ENCODE peak calls at places on chromosomes 12 and 14, in four cellular contexts. W, D, S and T are unnamed samples.

GRCh38 chr14:64478634-64479250 is 13.4 kb downstream of the AKAP5 start:
- DNase-seq in D (peak; percentile 29), W (no peak), S (peak; percentile 47), T (no peak)

GRCh38 chr14:21521526-21521925 is 4.6 kb downstream of the SALL2 start:
- DNase-seq in W (no peak), S (no peak), D (peak; percentile 83), T (peak; percentile 31)

GRCh38 chr14:91113829-91114078 is at the start of gene DGLUCY:
- DNase-seq in S (no peak), W (peak; percentile 86), D (peak; percentile 93), T (peak; percentile 48)

GRCh38 chr12:73361156-73361866 is 1089.1 kb downstream of the TRHDE start:
- DNase-seq in S (no peak), D (no peak), W (no peak), T (no peak)

GRCh38 chr14:99735189-99736135 is 51.4 kb downstream of the CYP46A1 start:
- DNase-seq in W (peak; percentile 9), S (no peak), D (no peak), T (no peak)

GRCh38 chr14:67424539-67424938 is 12.6 kb upstream of the PLEK2 start:
- DNase-seq in W (no peak), D (no peak), S (no peak), T (no peak)

GRCh38 chr12:52655251-52655650 is 3.2 kb upstream of the KRT2 start:
- DNase-seq in W (no peak), D (no peak), S (no peak), T (no peak)

GRCh38 chr12:132559652-132560420 is 50.5 kb downstream of the LRCOL1 start:
- DNase-seq in D (peak; percentile 65), S (peak; percentile 25), W (peak; percentile 38), T (no peak)

GRCh38 chr14:88185843-88186242 is 137.2 kb downstream of the KCNK10 start:
- DNase-seq in W (no peak), D (no peak), S (no peak), T (no peak)

GRCh38 chr14:105865266-105865903 is 339.0 kb downstream of the TMEM121 start:
- DNase-seq in D (no peak), S (no peak), W (peak; percentile 12), T (no peak)

GRCh38 chr12:95857151-95857550 is 1.6 kb upstream of the SNRPF start:
- DNase-seq in W (no peak), S (no peak), D (no peak), T (no peak)

GRCh38 chr14:24847568-24847967 is 202.4 kb downstream of the STXBP6 start:
- DNase-seq in D (peak; percentile 49), W (no peak), S (no peak), T (no peak)

GRCh38 chr14:92513966-92514843 is 624 bp downstream of the RIN3 start:
- DNase-seq in W (no peak), D (peak; percentile 60), S (peak; percentile 28), T (no peak)
- H3K4me3 ChIP-seq in W (peak overlapping the region; percentile 89), D (peak overlapping the region; percentile 84), S (peak overlapping the region; percentile 68), T (peak overlapping the region; percentile 69)

GRCh38 chr12:120092531-120093335 is 23.8 kb downstream of the RAB35 start:
- DNase-seq in D (no peak), W (no peak), S (no peak), T (no peak)

GRCh38 chr12:120094485-120094884 is 22.1 kb downstream of the RAB35 start:
- DNase-seq in W (no peak), S (no peak), D (no peak), T (no peak)

GRCh38 chr12:120093336-120093591 is 23.3 kb downstream of the RAB35 start:
- DNase-seq in D (no peak), S (no peak), W (no peak), T (no peak)

GRCh38 chr12:120095356-120096135 is 21.0 kb downstream of the RAB35 start:
- DNase-seq in W (no peak), S (no peak), D (no peak), T (no peak)

DNA sequence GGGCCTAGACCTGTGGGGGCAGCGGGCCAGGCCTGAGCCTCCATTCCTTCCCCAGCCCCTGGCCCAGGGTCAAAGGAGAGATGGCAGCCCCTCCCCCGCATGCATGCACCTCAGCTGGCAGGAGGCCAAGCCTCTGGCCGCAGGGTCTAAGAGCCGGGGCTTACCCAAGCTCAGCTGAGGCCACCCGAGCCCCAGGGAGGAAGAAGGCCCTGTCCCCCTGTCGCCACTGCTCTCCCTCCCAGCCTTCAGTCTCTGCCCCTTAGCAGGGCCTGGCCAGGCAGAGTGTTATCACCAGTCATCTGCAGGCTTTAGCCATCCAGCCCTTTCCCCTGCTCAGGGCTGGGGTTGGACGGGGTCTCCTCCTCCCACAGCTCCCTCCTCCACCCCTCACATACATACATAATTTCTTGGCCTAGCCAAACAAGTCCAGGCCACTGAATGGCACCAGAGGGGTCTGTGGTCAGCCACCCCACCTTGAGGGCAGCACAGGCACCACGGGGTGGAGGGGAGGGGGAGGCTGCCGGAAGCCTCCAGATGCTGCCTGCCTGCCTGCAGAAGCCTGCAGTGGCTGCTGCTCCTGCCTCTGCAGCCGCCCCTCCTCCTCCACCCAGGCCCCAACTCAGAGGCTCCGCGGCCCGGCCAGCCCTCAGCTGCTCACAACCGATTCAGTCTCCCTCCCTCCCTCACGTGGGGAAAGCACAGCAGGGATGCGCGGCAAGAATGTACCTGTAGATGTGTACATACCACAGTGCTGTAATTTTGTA is 22.8 kb downstream of the RAB35 start:
- DNase-seq in D (no peak), S (no peak), W (no peak), T (no peak)
- H3K4me3 ChIP-seq in D (no peak overlapping the region), S (no peak overlapping the region), W (no peak overlapping the region), T (no peak overlapping the region)

DNA sequence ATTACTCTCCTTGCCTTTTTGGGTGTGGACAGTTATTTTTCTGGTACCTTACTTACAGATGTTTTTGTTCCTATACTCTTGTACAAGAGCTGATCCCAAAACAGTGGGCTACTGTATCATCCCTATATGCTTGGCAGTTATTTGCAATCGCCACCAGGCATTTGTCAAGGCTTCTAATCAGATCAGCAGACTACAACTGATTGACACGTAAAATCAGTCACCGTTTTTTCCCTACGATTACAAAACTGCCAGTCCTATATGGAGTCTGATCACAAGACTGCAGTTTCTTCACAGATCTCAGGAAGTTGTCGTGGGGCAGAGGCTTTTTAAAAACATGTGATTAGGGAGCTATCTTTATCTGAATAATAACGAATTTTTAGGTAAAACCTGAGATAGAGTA is 1.3 kb downstream of the LYSET start:
- DNase-seq in S (no peak), W (no peak), D (no peak), T (no peak)
- H3K4me3 ChIP-seq in S (no peak overlapping the region), W (peak overlapping the region; percentile 91), D (no peak overlapping the region), T (no peak overlapping the region)

DNA sequence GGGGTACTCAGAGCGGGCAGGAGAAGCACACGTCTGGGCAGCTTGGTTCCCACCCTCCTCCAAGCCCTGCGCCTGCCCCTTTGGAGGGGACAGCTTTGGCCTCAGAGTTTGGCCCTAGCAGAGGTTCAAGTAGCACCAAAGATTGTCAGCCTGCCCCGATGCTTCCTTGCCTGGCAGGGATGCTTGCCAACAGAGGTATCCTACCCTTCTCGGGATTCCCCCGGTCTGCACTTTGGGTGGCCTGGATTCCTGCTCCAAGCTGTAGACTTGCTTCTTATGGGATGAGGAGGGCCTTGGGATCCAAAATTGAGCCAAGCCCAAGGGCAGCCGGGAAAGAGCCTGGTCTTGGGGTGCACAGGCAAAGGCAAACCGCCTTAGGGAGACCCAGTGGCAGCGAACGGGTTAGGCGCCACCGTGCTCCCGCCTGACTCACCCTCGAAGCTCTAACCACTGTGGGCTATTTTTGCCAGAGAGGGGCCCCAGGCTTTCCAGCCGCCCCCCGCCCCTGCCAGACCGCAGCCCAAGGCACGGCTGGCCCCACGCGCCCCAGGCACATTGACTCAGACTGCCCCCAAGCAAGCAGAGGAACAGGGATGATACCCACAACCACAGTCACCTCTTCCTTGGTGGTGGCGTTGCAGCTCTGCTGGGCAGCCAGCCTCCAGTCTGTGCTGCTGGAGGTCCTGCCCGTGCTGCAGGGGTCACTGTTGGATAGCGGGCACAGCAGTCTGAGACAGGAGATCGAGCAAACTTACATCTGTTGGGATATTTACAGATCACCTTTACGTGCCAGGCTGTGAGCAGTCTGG is 882 bp upstream of the WNT10B start:
- DNase-seq in W (no peak), D (peak; percentile 71), S (no peak), T (no peak)
- H3K4me3 ChIP-seq in W (no peak overlapping the region), D (no peak overlapping the region), S (no peak overlapping the region), T (no peak overlapping the region)

DNA sequence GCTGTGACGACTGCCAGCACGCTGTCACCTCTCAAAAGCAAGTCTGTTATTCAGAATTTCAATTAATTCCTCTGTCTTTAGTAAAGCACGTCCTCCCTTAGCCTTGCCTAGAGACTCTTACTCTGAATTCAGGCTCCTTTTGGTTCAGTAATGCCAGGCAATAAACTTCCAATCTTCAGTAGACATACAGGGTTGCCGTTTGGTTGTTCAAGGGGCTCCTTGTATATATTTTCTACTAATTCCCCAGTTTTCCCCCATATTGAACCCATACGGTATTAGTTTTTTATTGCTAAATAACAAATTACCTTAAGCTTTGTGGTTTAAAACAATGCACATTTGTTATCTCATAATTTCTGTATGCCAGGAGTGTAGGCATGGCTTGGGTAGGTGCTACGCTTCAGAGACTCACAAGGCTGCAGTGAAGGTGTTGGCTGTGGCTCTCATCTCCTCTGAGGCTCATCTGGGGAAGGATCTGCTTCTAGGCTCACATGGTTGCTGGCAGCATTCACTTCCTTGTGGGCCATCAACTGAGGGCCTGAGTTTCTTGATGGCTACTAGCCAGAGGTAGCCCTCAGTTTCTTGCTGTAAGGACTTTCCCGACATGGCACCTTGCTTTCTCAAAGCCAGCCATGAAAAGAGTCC is 7.3 kb upstream of the CLECL1 start:
- DNase-seq in D (no peak), W (no peak), S (no peak), T (no peak)
- H3K4me3 ChIP-seq in D (no peak overlapping the region), W (peak overlapping the region; percentile 59), S (peak overlapping the region; percentile 10), T (peak overlapping the region; percentile 15)

GRCh38 chr12:54019111-54019811 is 9.0 kb upstream of the HOXC6 start:
- DNase-seq in S (no peak), W (no peak), D (peak; percentile 62), T (no peak)

GRCh38 chr12:54018608-54018984 is 9.6 kb upstream of the HOXC6 start:
- DNase-seq in D (peak; percentile 76), S (no peak), W (no peak), T (no peak)

GRCh38 chr12:54020587-54020969 is 7.7 kb upstream of the HOXC6 start:
- DNase-seq in W (no peak), S (no peak), D (peak; percentile 50), T (no peak)

GRCh38 chr12:54021006-54021405 is 7.2 kb upstream of the HOXC6 start:
- DNase-seq in D (peak; percentile 56), W (no peak), S (no peak), T (no peak)

DNA sequence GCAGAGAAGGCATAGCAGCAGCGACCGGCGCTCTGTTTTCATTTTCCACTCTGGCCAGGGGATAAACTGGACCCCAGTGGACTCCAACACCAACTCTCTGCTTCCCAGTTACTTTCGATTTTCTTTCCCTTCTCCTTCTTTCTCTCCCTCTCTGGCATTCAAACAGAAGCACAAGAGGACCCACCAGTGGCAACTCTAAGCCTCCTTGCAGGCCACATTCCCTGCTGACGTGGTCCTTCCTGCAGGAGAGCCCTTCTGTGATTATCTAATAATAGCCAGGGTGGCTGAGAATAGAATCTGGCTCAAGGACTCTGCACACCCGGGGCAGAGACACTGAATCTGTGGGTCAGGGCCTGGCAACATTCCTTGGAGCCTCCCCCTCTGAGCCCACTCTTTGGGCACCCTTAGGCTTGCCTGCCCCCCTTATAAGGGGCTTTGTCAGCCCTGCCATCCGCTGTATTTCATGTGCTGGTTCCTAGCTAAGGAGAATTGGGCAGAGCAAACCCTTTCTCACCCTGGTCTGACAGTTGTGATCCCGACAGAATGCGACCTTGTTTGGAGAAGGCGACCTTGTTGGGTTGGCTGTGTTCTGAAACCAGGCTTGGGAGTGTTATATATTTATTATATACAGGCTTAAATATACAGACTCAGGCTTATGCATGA is 8.2 kb upstream of the HOXC6 start:
- DNase-seq in W (no peak), D (peak; percentile 85), S (no peak), T (no peak)
- H3K4me3 ChIP-seq in W (peak overlapping the region; percentile 40), D (peak overlapping the region; percentile 78), S (peak overlapping the region; percentile 64), T (peak overlapping the region; percentile 78)

GRCh38 chr12:8946733-8947132 is 2.7 kb downstream of the M6PR start:
- DNase-seq in W (no peak), D (no peak), S (no peak), T (no peak)
- H3K4me3 ChIP-seq in W (no peak overlapping the region), D (no peak overlapping the region), S (no peak overlapping the region), T (no peak overlapping the region)